ENCODE peak calls at places on chromosomes 12 and 14, in nine cellular contexts. G, T, A, Y, U, I, E, C and P are unnamed samples.
A peak's percentile ranks its signal among the peaks of the same experiment; 100 is the strongest.

GRCh38 chr12:104935892-104936291 is 22.2 kb downstream of the SLC41A2 start:
- DNase-seq in E (no peak), U (no peak), C (no peak), T (no peak), I (no peak), Y (no peak), A (no peak), G (no peak), P (no peak)

GRCh38 chr12:52191841-52192791 is at the start of gene KRT80:
- DNase-seq in A (peak; percentile 97), I (peak; percentile 86), Y (no peak), T (peak; percentile 81), U (no peak), C (peak; percentile 87), G (no peak), E (peak; percentile 99), P (peak; percentile 96)

GRCh38 chr14:45359766-45360165 is 106.8 kb upstream of the MIS18BP1 start:
- DNase-seq in C (no peak), E (no peak), G (no peak), Y (no peak), A (no peak), I (no peak), T (no peak), U (no peak), P (no peak)

GRCh38 chr14:93859957-93860356 is 67.2 kb upstream of the FAM181A start:
- DNase-seq in U (no peak), T (no peak), A (no peak), C (no peak), E (no peak), I (peak; percentile 57), G (no peak), Y (no peak), P (no peak)

GRCh38 chr14:68012861-68013260 is 193.3 kb downstream of the RAD51B start:
- DNase-seq in T (no peak), G (no peak), Y (peak; percentile 2), E (no peak), C (no peak), U (no peak), A (no peak), I (no peak), P (no peak)

GRCh38 chr12:42636993-42637392 is 47.4 kb upstream of the PRICKLE1 start:
- DNase-seq in G (no peak), U (no peak), A (no peak), E (no peak), C (no peak), Y (no peak), T (no peak), I (no peak), P (no peak)

GRCh38 chr14:63745858-63746425 is 18.1 kb upstream of the SGPP1 start:
- DNase-seq in G (no peak), C (peak; percentile 59), Y (no peak), I (no peak), E (no peak), T (no peak), A (no peak), U (peak; percentile 48), P (no peak)

GRCh38 chr12:3364661-3365264 is 126.2 kb upstream of the PRMT8 start:
- DNase-seq in E (no peak), C (no peak), I (no peak), Y (no peak), A (no peak), U (no peak), T (no peak), G (no peak), P (no peak)

GRCh38 chr12:96233941-96234461 is 39.8 kb downstream of the ELK3 start:
- DNase-seq in E (no peak), C (peak; percentile 72), T (peak; percentile 82), Y (no peak), G (no peak), A (peak; percentile 42), I (peak; percentile 92), U (no peak), P (no peak)

GRCh38 chr12:128928361-128928760 is 75.1 kb downstream of the GLT1D1 start:
- DNase-seq in E (no peak), Y (no peak), T (no peak), G (no peak), C (no peak), U (no peak), A (no peak), I (no peak), P (no peak)

GRCh38 chr14:34029921-34030334 is 79.1 kb upstream of the EGLN3 start:
- DNase-seq in I (peak; percentile 58), E (no peak), A (no peak), U (no peak), G (no peak), T (no peak), Y (peak; percentile 18), C (no peak), P (no peak)

GRCh38 chr12:55931780-55932545 is 1.0 kb downstream of the DGKA start:
- DNase-seq in Y (peak; percentile 78), I (peak; percentile 58), C (peak; percentile 74), E (no peak), T (no peak), A (peak; percentile 59), G (peak; percentile 24), U (no peak), P (no peak)

GRCh38 chr12:127125607-127126259 is 1141.2 kb upstream of the TMEM132C start:
- DNase-seq in C (no peak), G (no peak), Y (no peak), I (no peak), U (no peak), E (peak; percentile 95), A (no peak), T (no peak), P (peak; percentile 99)

GRCh38 chr12:105672576-105672975 is 342.1 kb downstream of the C12orf75 start:
- DNase-seq in Y (no peak), C (peak; percentile 70), I (peak; percentile 60), G (no peak), U (no peak), E (no peak), T (no peak), A (peak; percentile 34), P (no peak)

GRCh38 chr12:121787063-121787774 is 6.3 kb downstream of the RHOF start:
- DNase-seq in U (peak; percentile 75), E (peak; percentile 75), I (no peak), Y (no peak), C (no peak), G (no peak), A (no peak), T (no peak), P (no peak)

GRCh38 chr14:97894552-97894951 is 1097.4 kb downstream of the VRK1 start:
- DNase-seq in Y (no peak), T (no peak), I (no peak), C (no peak), E (no peak), A (no peak), G (no peak), U (no peak), P (no peak)
- H3K9me3 ChIP-seq in Y (no peaks in the 10 kb centered on the region), T (no peaks in the 10 kb centered on the region), I (no peaks in the 10 kb centered on the region), C (no peaks in the 10 kb centered on the region), E (no peaks in the 10 kb centered on the region), A (no peaks in the 10 kb centered on the region), G (no peaks in the 10 kb centered on the region), U (no peaks in the 10 kb centered on the region), P (no peaks in the 10 kb centered on the region)

GRCh38 chr12:44531349-44531905 is 344.7 kb downstream of the NELL2 start:
- DNase-seq in I (no peak), E (no peak), T (no peak), C (no peak), G (no peak), Y (no peak), U (no peak), A (no peak), P (no peak)

GRCh38 chr12:44542716-44543115 is 333.4 kb downstream of the NELL2 start:
- DNase-seq in A (no peak), C (no peak), Y (no peak), U (no peak), E (no peak), I (no peak), T (no peak), G (no peak), P (no peak)

GRCh38 chr12:44532940-44533339 is 343.2 kb downstream of the NELL2 start:
- DNase-seq in Y (no peak), G (no peak), A (no peak), E (no peak), T (no peak), I (no peak), C (no peak), U (no peak), P (no peak)

GRCh38 chr12:44537354-44537753 is 338.8 kb downstream of the NELL2 start:
- DNase-seq in A (no peak), U (no peak), I (no peak), G (no peak), C (no peak), E (no peak), Y (no peak), T (no peak), P (no peak)
- H3K9me3 ChIP-seq in A (no peaks in the 10 kb centered on the region), U (no peaks in the 10 kb centered on the region), I (no peaks in the 10 kb centered on the region), G (no peaks in the 10 kb centered on the region), C (no peaks in the 10 kb centered on the region), E (no peaks in the 10 kb centered on the region), Y (no peaks in the 10 kb centered on the region), T (no peaks in the 10 kb centered on the region), P (no peaks in the 10 kb centered on the region)

GRCh38 chr12:133165776-133166175 is 15.5 kb upstream of the ZNF268 start:
- DNase-seq in A (no peak), Y (no peak), U (no peak), E (no peak), G (no peak), I (no peak), T (no peak), C (no peak), P (peak; percentile 5)
- H3K9me3 ChIP-seq in A (no peaks in the 10 kb centered on the region), Y (peaks cover 35% of the 10 kb centered on the region), U (no peaks in the 10 kb centered on the region), E (peaks cover 73% of the 10 kb centered on the region), G (peaks cover 38% of the 10 kb centered on the region), I (peaks cover 66% of the 10 kb centered on the region), T (peaks cover 66% of the 10 kb centered on the region), C (peaks cover 73% of the 10 kb centered on the region), P (peaks cover 3% of the 10 kb centered on the region)

GRCh38 chr12:108150436-108150835 is 21.3 kb downstream of the WSCD2 start:
- DNase-seq in I (no peak), T (no peak), E (no peak), Y (no peak), U (no peak), G (no peak), A (no peak), C (no peak), P (no peak)

GRCh38 chr12:108145011-108145410 is 15.9 kb downstream of the WSCD2 start:
- DNase-seq in Y (no peak), C (no peak), U (no peak), E (no peak), T (no peak), G (no peak), I (no peak), A (no peak), P (no peak)

GRCh38 chr12:108148521-108149074 is 19.5 kb downstream of the WSCD2 start:
- DNase-seq in T (no peak), I (no peak), Y (no peak), E (no peak), U (no peak), G (no peak), A (no peak), C (no peak), P (no peak)

GRCh38 chr12:108146035-108146893 is 17.2 kb downstream of the WSCD2 start:
- DNase-seq in U (no peak), A (no peak), Y (no peak), T (no peak), G (no peak), E (no peak), C (no peak), I (no peak), P (no peak)

DNA sequence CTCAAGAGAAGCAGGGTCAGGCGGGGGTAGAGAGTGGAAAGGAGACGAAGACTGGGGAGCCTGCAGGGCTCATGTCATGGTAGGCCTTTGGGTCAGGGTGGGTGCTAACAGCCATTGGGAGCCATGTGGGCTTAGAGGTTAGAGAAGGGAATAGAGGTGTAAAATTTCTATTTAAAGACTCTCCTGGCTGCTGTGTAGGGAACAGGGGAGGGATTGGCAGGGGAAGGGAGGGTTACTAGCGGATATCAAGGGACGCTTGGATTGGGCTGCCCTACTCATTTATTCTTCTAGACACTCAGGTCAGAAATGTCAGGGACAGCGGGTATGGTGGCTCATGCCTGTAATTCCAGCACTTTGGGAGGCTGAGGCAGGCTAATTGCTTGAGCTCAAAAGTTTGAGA is 18.2 kb downstream of the WSCD2 start:
- DNase-seq in Y (no peak), C (no peak), A (no peak), E (no peak), U (no peak), I (no peak), G (no peak), T (no peak), P (no peak)
- H3K9me3 ChIP-seq in Y (no peaks in the 10 kb centered on the region), C (no peaks in the 10 kb centered on the region), A (no peaks in the 10 kb centered on the region), E (no peaks in the 10 kb centered on the region), U (no peaks in the 10 kb centered on the region), I (no peaks in the 10 kb centered on the region), G (no peaks in the 10 kb centered on the region), T (no peaks in the 10 kb centered on the region), P (no peaks in the 10 kb centered on the region)